ENCODE peak calls at places on chromosomes 1 and 21, in four cellular contexts. Y, C, E and Z are unnamed samples.

GRCh38 chr1:12230549-12231275 is 882 bp downstream of the VPS13D start:
- DNase-seq in Y (peak), C (peak), E (no peak), Z (no peak)

GRCh38 chr1:59880735-59881134 is 45.8 kb downstream of the CYP2J2 start:
- DNase-seq in Y (no peak), C (no peak), E (no peak), Z (no peak)

GRCh38 chr1:177490240-177490639 is 319.5 kb downstream of the BRINP2 start:
- DNase-seq in Y (no peak), C (no peak), E (no peak), Z (no peak)

GRCh38 chr1:51061231-51061943 is 40.6 kb upstream of the C1orf185 start:
- DNase-seq in Y (no peak), C (no peak), E (no peak), Z (no peak)

GRCh38 chr1:145782166-145783099 is 41.5 kb downstream of the RNF115 start:
- DNase-seq in Y (no peak), C (peak), E (no peak), Z (no peak)

GRCh38 chr1:85328713-85329376 is 52.4 kb upstream of the BCL10 start:
- DNase-seq in Y (no peak), C (peak), E (no peak), Z (no peak)

GRCh38 chr1:42943166-42943565 is 15.5 kb downstream of the SLC2A1 start:
- DNase-seq in Y (no peak), C (no peak), E (no peak), Z (no peak)

GRCh38 chr1:90104941-90105593 is 110.2 kb downstream of the ZNF326 start:
- DNase-seq in Y (no peak), C (no peak), E (no peak), Z (no peak)

GRCh38 chr21:46009951-46010655 is 28.5 kb downstream of the COL6A1 start:
- DNase-seq in Y (no peak), C (no peak), E (no peak), Z (no peak)

GRCh38 chr1:66599899-66600737 is 66.2 kb downstream of the SGIP1 start:
- DNase-seq in Y (no peak), C (no peak), E (no peak), Z (no peak)

GRCh38 chr1:221620437-221621384 is 121.2 kb downstream of the DUSP10 start:
- DNase-seq in Y (no peak), C (no peak), E (no peak), Z (no peak)

GRCh38 chr1:29798699-29799566 is 562.6 kb downstream of the PTPRU start:
- DNase-seq in Y (no peak), C (no peak), E (no peak), Z (no peak)

GRCh38 chr21:26041441-26042180 is 129.0 kb downstream of the APP start:
- DNase-seq in Y (no peak), C (no peak), E (no peak), Z (no peak)

GRCh38 chr1:18174016-18174415 is 66.4 kb downstream of the IGSF21 start:
- DNase-seq in Y (no peak), C (no peak), E (no peak), Z (no peak)

GRCh38 chr1:55059302-55060132 is 20.2 kb downstream of the PCSK9 start:
- DNase-seq in Y (no peak), C (no peak), E (no peak), Z (no peak)
- TF ChIP-seq FOXK2 in Y (no peak), C (no peak), E (no peak), Z (no peak)

GRCh38 chr1:175477248-175477647 is 266.1 kb downstream of the TNR start:
- DNase-seq in Y (no peak), C (no peak), E (no peak), Z (no peak)

GRCh38 chr1:175480343-175480827 is 263.0 kb downstream of the TNR start:
- DNase-seq in Y (no peak), C (no peak), E (no peak), Z (no peak)

GRCh38 chr1:175479521-175480342 is 263.7 kb downstream of the TNR start:
- DNase-seq in Y (no peak), C (no peak), E (no peak), Z (no peak)

GRCh38 chr1:175481126-175482071 is 262.0 kb downstream of the TNR start:
- DNase-seq in Y (peak), C (no peak), E (no peak), Z (peak)

DNA sequence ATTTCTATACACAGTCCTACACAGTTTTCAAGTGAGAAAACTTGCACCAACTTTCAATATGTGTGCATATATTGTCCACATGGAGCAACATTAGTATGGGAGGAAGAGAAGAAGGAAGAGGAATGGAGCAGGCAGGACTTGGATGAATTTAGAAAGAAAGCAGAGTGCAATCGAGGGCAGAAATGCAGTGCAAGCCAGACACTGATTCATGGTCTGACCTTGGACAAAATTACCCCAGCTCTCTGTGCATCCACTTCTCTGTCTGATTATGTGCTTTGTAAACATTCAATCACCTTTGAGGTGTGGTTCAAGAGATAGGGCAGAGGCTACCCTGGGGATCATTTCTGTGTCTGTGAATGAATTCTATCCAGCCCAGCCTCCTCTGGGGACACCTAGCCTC is 265.2 kb downstream of the TNR start:
- DNase-seq in Y (no peak), C (no peak), E (no peak), Z (no peak)
- TF ChIP-seq TARDBP in Y (no peak), C (no peak), E (no peak), Z (no peak)

GRCh38 chr1:2050482-2050792 is 226 bp downstream of the PRKCZ start:
- DNase-seq in Y (no peak), C (no peak), E (no peak), Z (no peak)
- TF ChIP-seq BHLHE40 in Y (no peak), C (no peak), E (no peak), Z (no peak)

GRCh38 chr1:23577056-23577985 is 18.0 kb upstream of the ID3 start:
- DNase-seq in Y (peak), C (peak), E (peak), Z (no peak)
- TF ChIP-seq FOXK2 in Y (no peak), C (no peak), E (no peak), Z (no peak)

GRCh38 chr1:229998980-229999379 is 68.1 kb upstream of the GALNT2 start:
- DNase-seq in Y (no peak), C (no peak), E (no peak), Z (no peak)
- TF ChIP-seq TARDBP in Y (no peak), C (no peak), E (no peak), Z (no peak)

DNA sequence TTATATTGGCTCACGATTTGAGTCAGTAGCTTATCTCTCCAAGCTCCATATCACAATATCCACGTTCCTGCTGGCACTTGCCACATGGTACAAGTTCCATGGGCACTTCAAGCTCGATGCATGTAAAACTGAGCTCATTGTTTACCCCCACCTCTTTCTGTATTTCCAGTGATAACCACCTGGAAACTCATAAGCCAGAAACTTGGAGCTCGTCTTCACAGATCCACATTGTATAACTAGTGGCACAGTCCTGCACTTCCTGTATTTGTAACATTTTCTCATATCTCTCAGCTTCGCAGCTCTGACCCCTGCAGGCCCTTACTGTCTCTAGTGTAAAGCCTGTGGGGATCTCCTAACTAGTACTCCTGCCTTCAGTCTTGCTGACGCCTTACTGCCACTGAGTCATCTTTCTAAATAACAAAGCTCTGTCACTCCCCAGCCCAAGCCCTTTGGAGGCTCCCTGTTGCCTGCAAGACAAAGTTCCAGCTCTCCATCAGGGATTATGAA is 6.5 kb upstream of the C2CD4D start:
- DNase-seq in Y (peak), C (peak), E (no peak), Z (no peak)
- TF ChIP-seq BHLHE40 in Y (no peak), C (no peak), E (no peak), Z (no peak)

GRCh38 chr1:226698659-226699058 is 40.4 kb downstream of the ITPKB start:
- DNase-seq in Y (no peak), C (no peak), E (no peak), Z (no peak)
- TF ChIP-seq FOXK2 in Y (no peak), C (no peak), E (no peak), Z (no peak)

GRCh38 chr1:228445867-228446584 is 29.4 kb upstream of the TRIM17 start:
- DNase-seq in Y (no peak), C (no peak), E (no peak), Z (no peak)
- TF ChIP-seq TARDBP in Y (no peak), C (no peak), E (no peak), Z (no peak)